ENCODE peak calls at places on chromosome 3, in five cellular contexts. One of them, this sample, is unnamed.

GRCh38 chr3:29720660-29721059 is 439.8 kb downstream of the RBMS3 start:
- DNase-seq in hepatocyte: no peak
- DNase-seq in psoas muscle: no peak
- DNase-seq in uterus: no peak
- DNase-seq in RWPE1: no peak
- DNase-seq in this sample: peak

GRCh38 chr3:112499328-112499727 is at the start of gene BTLA:
- DNase-seq in hepatocyte: no peak
- DNase-seq in psoas muscle: no peak
- DNase-seq in uterus: no peak
- DNase-seq in RWPE1: no peak
- DNase-seq in this sample: no peak

GRCh38 chr3:61866961-61867461 is 305.6 kb downstream of the PTPRG start:
- DNase-seq in hepatocyte: no peak
- DNase-seq in psoas muscle: no peak
- DNase-seq in uterus: no peak
- DNase-seq in RWPE1: no peak
- DNase-seq in this sample: no peak

GRCh38 chr3:27681249-27681748 is 40.8 kb downstream of the EOMES start:
- DNase-seq in hepatocyte: peak
- DNase-seq in psoas muscle: no peak
- DNase-seq in uterus: no peak
- DNase-seq in RWPE1: peak
- DNase-seq in this sample: peak

GRCh38 chr3:83039422-83039821 is 1278.0 kb upstream of the GBE1 start:
- DNase-seq in hepatocyte: no peak
- DNase-seq in psoas muscle: no peak
- DNase-seq in uterus: no peak
- DNase-seq in RWPE1: no peak
- DNase-seq in this sample: no peak

GRCh38 chr3:46214751-46215352 is 6.7 kb upstream of the CCR1 start:
- DNase-seq in hepatocyte: peak
- DNase-seq in psoas muscle: no peak
- DNase-seq in uterus: no peak
- DNase-seq in RWPE1: no peak
- DNase-seq in this sample: no peak

GRCh38 chr3:165254812-165255211 is 58.6 kb upstream of the SLITRK3 start:
- DNase-seq in hepatocyte: peak
- DNase-seq in psoas muscle: no peak
- DNase-seq in uterus: peak
- DNase-seq in RWPE1: peak
- DNase-seq in this sample: peak

GRCh38 chr3:52456169-52456799 is 880 bp downstream of the NISCH start:
- DNase-seq in hepatocyte: peak
- DNase-seq in psoas muscle: no peak
- DNase-seq in uterus: no peak
- DNase-seq in RWPE1: peak
- DNase-seq in this sample: no peak

GRCh38 chr3:74273091-74273490 is 341.4 kb downstream of the CNTN3 start:
- DNase-seq in hepatocyte: no peak
- DNase-seq in psoas muscle: no peak
- DNase-seq in uterus: no peak
- DNase-seq in RWPE1: no peak
- DNase-seq in this sample: no peak

DNA sequence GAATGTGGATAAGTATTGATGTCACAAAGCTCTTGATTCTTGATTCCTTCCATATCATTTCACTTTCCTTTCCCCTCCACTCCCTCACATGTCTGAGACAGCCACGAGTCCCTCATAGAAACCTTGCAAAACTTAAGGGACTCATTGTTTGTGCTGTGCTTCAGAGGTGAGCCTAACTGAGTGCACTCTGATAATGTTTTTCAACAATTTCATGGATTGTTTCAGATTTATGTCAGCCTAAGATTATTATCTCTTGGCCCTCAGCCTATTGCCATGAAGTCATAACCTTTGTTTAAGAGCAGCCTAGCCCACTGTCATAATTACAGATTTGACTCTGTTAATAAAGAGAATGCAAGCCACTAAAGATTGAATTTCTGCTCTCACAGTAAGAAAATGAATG is 363.6 kb downstream of the MECOM start:
- DNase-seq in hepatocyte: no peak
- DNase-seq in psoas muscle: no peak
- DNase-seq in uterus: no peak
- DNase-seq in RWPE1: no peak
- DNase-seq in this sample: no peak
- H3K27ac ChIP-seq in hepatocyte: no peak
- H3K27ac ChIP-seq in psoas muscle: no peak
- H3K27ac ChIP-seq in uterus: no peak
- H3K27ac ChIP-seq in RWPE1: no peak
- H3K27ac ChIP-seq in this sample: no peak

DNA sequence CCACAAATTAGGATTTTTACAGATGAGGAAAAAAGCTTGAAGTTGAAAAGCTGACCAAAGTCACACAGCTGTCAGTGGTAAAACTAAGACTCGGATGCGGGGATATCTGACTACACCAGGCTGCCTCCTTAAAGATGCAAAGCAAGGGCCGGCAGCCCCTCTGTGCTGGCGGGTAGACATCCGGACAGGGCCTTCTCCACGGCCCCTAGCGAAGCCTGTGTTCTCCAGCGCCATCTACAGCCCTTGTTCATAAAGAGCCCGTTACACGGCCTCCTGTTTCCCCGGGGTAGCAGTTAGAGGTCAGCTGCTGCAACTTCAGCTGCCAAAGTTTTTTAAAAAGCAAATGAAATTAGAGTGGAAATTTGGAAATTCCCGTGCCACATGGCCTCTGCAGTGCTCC is 383.0 kb downstream of the TBL1XR1 start:
- DNase-seq in hepatocyte: peak
- DNase-seq in psoas muscle: peak
- DNase-seq in uterus: no peak
- DNase-seq in RWPE1: no peak
- DNase-seq in this sample: peak
- TF ChIP-seq CTCF in hepatocyte: peak
- TF ChIP-seq CTCF in psoas muscle: peak
- TF ChIP-seq CTCF in uterus: no peak
- TF ChIP-seq CTCF in RWPE1: no peak
- TF ChIP-seq CTCF in this sample: peak

GRCh38 chr3:57110214-57110613 is 49.8 kb downstream of the SPATA12 start:
- DNase-seq in hepatocyte: no peak
- DNase-seq in psoas muscle: no peak
- DNase-seq in uterus: no peak
- DNase-seq in RWPE1: no peak
- DNase-seq in this sample: no peak
- H3K27ac ChIP-seq in hepatocyte: no peak
- H3K27ac ChIP-seq in psoas muscle: no peak
- H3K27ac ChIP-seq in uterus: no peak
- H3K27ac ChIP-seq in RWPE1: no peak
- H3K27ac ChIP-seq in this sample: no peak

GRCh38 chr3:127475975-127476374 is 114.6 kb downstream of the TPRA1 start:
- DNase-seq in hepatocyte: no peak
- DNase-seq in psoas muscle: no peak
- DNase-seq in uterus: no peak
- DNase-seq in RWPE1: no peak
- DNase-seq in this sample: no peak

GRCh38 chr3:127472506-127472905 is 118.0 kb downstream of the TPRA1 start:
- DNase-seq in hepatocyte: no peak
- DNase-seq in psoas muscle: no peak
- DNase-seq in uterus: no peak
- DNase-seq in RWPE1: no peak
- DNase-seq in this sample: no peak

GRCh38 chr3:127476936-127477335 is 113.6 kb downstream of the TPRA1 start:
- DNase-seq in hepatocyte: no peak
- DNase-seq in psoas muscle: no peak
- DNase-seq in uterus: no peak
- DNase-seq in RWPE1: no peak
- DNase-seq in this sample: no peak

GRCh38 chr3:127475364-127475763 is 115.2 kb downstream of the TPRA1 start:
- DNase-seq in hepatocyte: no peak
- DNase-seq in psoas muscle: no peak
- DNase-seq in uterus: no peak
- DNase-seq in RWPE1: no peak
- DNase-seq in this sample: no peak

DNA sequence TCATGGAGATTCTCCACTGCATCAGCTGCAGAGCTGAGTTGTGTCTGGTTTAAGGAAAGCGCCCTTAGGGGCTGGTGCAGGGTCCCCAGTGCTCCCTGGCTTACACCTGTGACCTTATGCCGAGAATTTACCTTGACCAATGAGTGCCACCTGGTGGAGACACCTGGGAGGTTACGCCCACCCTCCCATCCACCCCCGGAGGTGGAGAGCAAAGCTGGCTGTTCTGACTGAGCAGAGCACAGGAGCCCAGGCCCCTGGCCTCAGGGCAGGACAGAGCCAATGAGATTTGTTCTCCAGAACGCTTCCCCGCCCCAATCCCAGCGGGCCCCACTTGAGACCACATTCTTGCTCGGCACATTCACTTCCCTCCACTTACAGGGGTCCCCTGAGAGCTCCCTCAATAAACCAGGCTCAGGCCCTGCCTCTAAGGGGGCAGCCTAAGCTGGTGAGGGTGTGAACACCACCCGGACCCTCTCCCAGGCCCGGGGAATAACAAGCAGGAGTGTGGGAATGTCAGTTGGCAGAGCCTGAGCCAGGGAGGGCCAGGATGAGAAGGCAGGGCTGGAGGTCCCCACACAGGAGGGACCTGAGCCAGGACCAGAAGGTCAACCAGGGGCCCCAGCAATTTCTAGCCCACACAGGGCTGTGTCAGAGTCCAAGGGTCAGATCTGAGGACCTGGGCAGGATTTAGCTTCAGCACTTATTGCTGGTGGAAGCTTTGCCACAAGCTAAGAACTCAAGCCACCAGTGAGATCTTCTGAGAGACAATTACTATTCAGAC is 117.1 kb downstream of the TPRA1 start:
- DNase-seq in hepatocyte: peak
- DNase-seq in psoas muscle: no peak
- DNase-seq in uterus: no peak
- DNase-seq in RWPE1: peak
- DNase-seq in this sample: no peak
- TF ChIP-seq CTCF in hepatocyte: peak
- TF ChIP-seq CTCF in psoas muscle: no peak
- TF ChIP-seq CTCF in uterus: no peak
- TF ChIP-seq CTCF in RWPE1: no peak
- TF ChIP-seq CTCF in this sample: peak

This sample was measured in A673.